ENCODE peak calls at places on chromosome 22, in six cellular contexts. One of them, this sample, is unnamed. For H3K36me3 and H3K4me1, the result is how much of the 10 kb centered on the place peaks cover.

GRCh38 chr22:32967285-32968101 is 90.7 kb downstream of the SYN3 start:
- DNase-seq in kidney: peak
- DNase-seq in upper lobe of right lung: no peak
- DNase-seq in naive thymus-derived CD4-positive, alpha-beta T cell: no peak
- DNase-seq in thoracic aorta: no peak
- DNase-seq in hepatocyte: peak
- DNase-seq in this sample: no peak

GRCh38 chr22:29306830-29307657 is 594 bp downstream of the GAS2L1 start:
- DNase-seq in kidney: peak
- DNase-seq in hepatocyte: peak
- DNase-seq in thoracic aorta: no peak
- DNase-seq in naive thymus-derived CD4-positive, alpha-beta T cell: no peak
- DNase-seq in upper lobe of right lung: peak
- DNase-seq in this sample: peak

GRCh38 chr22:47622541-47622940 is 860.1 kb downstream of the TBC1D22A start:
- DNase-seq in naive thymus-derived CD4-positive, alpha-beta T cell: no peak
- DNase-seq in hepatocyte: no peak
- DNase-seq in thoracic aorta: no peak
- DNase-seq in kidney: no peak
- DNase-seq in upper lobe of right lung: peak
- DNase-seq in this sample: no peak

GRCh38 chr22:46136539-46137217 is 13.6 kb upstream of the PPARA start:
- DNase-seq in thoracic aorta: no peak
- DNase-seq in kidney: peak
- DNase-seq in hepatocyte: no peak
- DNase-seq in upper lobe of right lung: no peak
- DNase-seq in naive thymus-derived CD4-positive, alpha-beta T cell: no peak
- DNase-seq in this sample: no peak

GRCh38 chr22:17675584-17675983 is 37.0 kb downstream of the BCL2L13 start:
- DNase-seq in upper lobe of right lung: no peak
- DNase-seq in hepatocyte: no peak
- DNase-seq in thoracic aorta: no peak
- DNase-seq in naive thymus-derived CD4-positive, alpha-beta T cell: no peak
- DNase-seq in kidney: no peak
- DNase-seq in this sample: no peak

GRCh38 chr22:48551716-48552268 is 1275.9 kb downstream of the BRD1 start:
- DNase-seq in naive thymus-derived CD4-positive, alpha-beta T cell: no peak
- DNase-seq in upper lobe of right lung: no peak
- DNase-seq in thoracic aorta: no peak
- DNase-seq in kidney: no peak
- DNase-seq in hepatocyte: no peak
- DNase-seq in this sample: no peak

GRCh38 chr22:49764151-49764581 is 63.5 kb downstream of the BRD1 start:
- DNase-seq in naive thymus-derived CD4-positive, alpha-beta T cell: no peak
- DNase-seq in hepatocyte: no peak
- DNase-seq in kidney: peak
- DNase-seq in upper lobe of right lung: peak
- DNase-seq in thoracic aorta: no peak
- DNase-seq in this sample: peak

GRCh38 chr22:20590477-20591294 is 83.3 kb downstream of the MED15 start:
- DNase-seq in upper lobe of right lung: no peak
- DNase-seq in thoracic aorta: no peak
- DNase-seq in kidney: no peak
- DNase-seq in naive thymus-derived CD4-positive, alpha-beta T cell: no peak
- DNase-seq in hepatocyte: no peak
- DNase-seq in this sample: no peak

GRCh38 chr22:32476804-32477203 is 2.2 kb downstream of the FBXO7 start:
- DNase-seq in naive thymus-derived CD4-positive, alpha-beta T cell: no peak
- DNase-seq in hepatocyte: no peak
- DNase-seq in upper lobe of right lung: no peak
- DNase-seq in kidney: no peak
- DNase-seq in thoracic aorta: no peak
- DNase-seq in this sample: no peak

GRCh38 chr22:48089601-48090331 is 1327.3 kb downstream of the TBC1D22A start:
- DNase-seq in thoracic aorta: no peak
- DNase-seq in hepatocyte: peak
- DNase-seq in kidney: peak
- DNase-seq in upper lobe of right lung: peak
- DNase-seq in naive thymus-derived CD4-positive, alpha-beta T cell: no peak
- DNase-seq in this sample: no peak

GRCh38 chr22:20439928-20440575 is 2.4 kb upstream of the SCARF2 start:
- DNase-seq in hepatocyte: no peak
- DNase-seq in kidney: peak
- DNase-seq in upper lobe of right lung: peak
- DNase-seq in naive thymus-derived CD4-positive, alpha-beta T cell: no peak
- DNase-seq in thoracic aorta: no peak
- DNase-seq in this sample: peak

GRCh38 chr22:19174106-19175025 is 4.2 kb downstream of the SLC25A1 start:
- DNase-seq in naive thymus-derived CD4-positive, alpha-beta T cell: no peak
- DNase-seq in upper lobe of right lung: no peak
- DNase-seq in hepatocyte: peak
- DNase-seq in kidney: peak
- DNase-seq in thoracic aorta: no peak
- DNase-seq in this sample: no peak

GRCh38 chr22:21761086-21761485 is 25.5 kb upstream of the YPEL1 start:
- DNase-seq in naive thymus-derived CD4-positive, alpha-beta T cell: no peak
- DNase-seq in upper lobe of right lung: no peak
- DNase-seq in thoracic aorta: no peak
- DNase-seq in kidney: no peak
- DNase-seq in hepatocyte: no peak
- DNase-seq in this sample: no peak

GRCh38 chr22:37281646-37282384 is 493 bp upstream of the CYTH4 start:
- DNase-seq in naive thymus-derived CD4-positive, alpha-beta T cell: no peak
- DNase-seq in kidney: no peak
- DNase-seq in thoracic aorta: no peak
- DNase-seq in upper lobe of right lung: no peak
- DNase-seq in hepatocyte: no peak
- DNase-seq in this sample: no peak

GRCh38 chr22:47294222-47294532 is 531.7 kb downstream of the TBC1D22A start:
- DNase-seq in kidney: no peak
- DNase-seq in hepatocyte: no peak
- DNase-seq in upper lobe of right lung: no peak
- DNase-seq in thoracic aorta: no peak
- DNase-seq in naive thymus-derived CD4-positive, alpha-beta T cell: no peak
- DNase-seq in this sample: no peak

GRCh38 chr22:30743257-30744020 is 48.8 kb downstream of the OSBP2 start:
- DNase-seq in kidney: peak
- DNase-seq in hepatocyte: no peak
- DNase-seq in thoracic aorta: no peak
- DNase-seq in naive thymus-derived CD4-positive, alpha-beta T cell: no peak
- DNase-seq in upper lobe of right lung: no peak
- DNase-seq in this sample: no peak

GRCh38 chr22:30893434-30894370 is 74.9 kb downstream of the MORC2 start:
- DNase-seq in naive thymus-derived CD4-positive, alpha-beta T cell: no peak
- DNase-seq in upper lobe of right lung: peak
- DNase-seq in hepatocyte: peak
- DNase-seq in kidney: peak
- DNase-seq in thoracic aorta: no peak
- DNase-seq in this sample: no peak

GRCh38 chr22:22060200-22061084 is 77.9 kb upstream of the TOP3B start:
- DNase-seq in thoracic aorta: no peak
- DNase-seq in upper lobe of right lung: peak
- DNase-seq in naive thymus-derived CD4-positive, alpha-beta T cell: no peak
- DNase-seq in hepatocyte: peak
- DNase-seq in kidney: no peak
- DNase-seq in this sample: peak

GRCh38 chr22:26671317-26672059 is 14.1 kb downstream of the MIAT start:
- DNase-seq in thoracic aorta: no peak
- DNase-seq in kidney: no peak
- DNase-seq in hepatocyte: no peak
- DNase-seq in upper lobe of right lung: peak
- DNase-seq in naive thymus-derived CD4-positive, alpha-beta T cell: peak
- DNase-seq in this sample: peak

GRCh38 chr22:29314074-29314473 is 1.4 kb downstream of the RASL10A start:
- DNase-seq in naive thymus-derived CD4-positive, alpha-beta T cell: no peak
- DNase-seq in upper lobe of right lung: no peak
- DNase-seq in kidney: peak
- DNase-seq in hepatocyte: no peak
- DNase-seq in thoracic aorta: no peak
- DNase-seq in this sample: peak

GRCh38 chr22:19449422-19449767 is 1.9 kb upstream of the C22orf39 start:
- DNase-seq in naive thymus-derived CD4-positive, alpha-beta T cell: no peak
- DNase-seq in kidney: no peak
- DNase-seq in hepatocyte: no peak
- DNase-seq in upper lobe of right lung: no peak
- DNase-seq in thoracic aorta: no peak
- DNase-seq in this sample: no peak

GRCh38 chr22:49408102-49408836 is 419.4 kb downstream of the BRD1 start:
- DNase-seq in hepatocyte: no peak
- DNase-seq in upper lobe of right lung: no peak
- DNase-seq in kidney: no peak
- DNase-seq in thoracic aorta: no peak
- DNase-seq in naive thymus-derived CD4-positive, alpha-beta T cell: no peak
- DNase-seq in this sample: no peak

GRCh38 chr22:19169002-19169946 is 9.3 kb downstream of the SLC25A1 start:
- DNase-seq in hepatocyte: peak
- DNase-seq in upper lobe of right lung: no peak
- DNase-seq in naive thymus-derived CD4-positive, alpha-beta T cell: no peak
- DNase-seq in thoracic aorta: no peak
- DNase-seq in kidney: no peak
- DNase-seq in this sample: no peak

GRCh38 chr22:47449508-47450270 is 687.2 kb downstream of the TBC1D22A start:
- DNase-seq in thoracic aorta: no peak
- DNase-seq in upper lobe of right lung: no peak
- DNase-seq in kidney: no peak
- DNase-seq in naive thymus-derived CD4-positive, alpha-beta T cell: no peak
- DNase-seq in hepatocyte: no peak
- DNase-seq in this sample: no peak

GRCh38 chr22:48948575-48949170 is 879.0 kb downstream of the BRD1 start:
- DNase-seq in hepatocyte: peak
- DNase-seq in upper lobe of right lung: peak
- DNase-seq in thoracic aorta: no peak
- DNase-seq in naive thymus-derived CD4-positive, alpha-beta T cell: no peak
- DNase-seq in kidney: no peak
- DNase-seq in this sample: no peak

GRCh38 chr22:39522567-39523300 is 2.4 kb downstream of the ATF4 start:
- DNase-seq in naive thymus-derived CD4-positive, alpha-beta T cell: no peak
- DNase-seq in upper lobe of right lung: no peak
- DNase-seq in thoracic aorta: no peak
- DNase-seq in kidney: peak
- DNase-seq in hepatocyte: no peak
- DNase-seq in this sample: peak

GRCh38 chr22:17951315-17951714 is 73.0 kb downstream of the MICAL3 start:
- DNase-seq in kidney: no peak
- DNase-seq in upper lobe of right lung: no peak
- DNase-seq in thoracic aorta: no peak
- DNase-seq in naive thymus-derived CD4-positive, alpha-beta T cell: no peak
- DNase-seq in hepatocyte: no peak
- DNase-seq in this sample: no peak

DNA sequence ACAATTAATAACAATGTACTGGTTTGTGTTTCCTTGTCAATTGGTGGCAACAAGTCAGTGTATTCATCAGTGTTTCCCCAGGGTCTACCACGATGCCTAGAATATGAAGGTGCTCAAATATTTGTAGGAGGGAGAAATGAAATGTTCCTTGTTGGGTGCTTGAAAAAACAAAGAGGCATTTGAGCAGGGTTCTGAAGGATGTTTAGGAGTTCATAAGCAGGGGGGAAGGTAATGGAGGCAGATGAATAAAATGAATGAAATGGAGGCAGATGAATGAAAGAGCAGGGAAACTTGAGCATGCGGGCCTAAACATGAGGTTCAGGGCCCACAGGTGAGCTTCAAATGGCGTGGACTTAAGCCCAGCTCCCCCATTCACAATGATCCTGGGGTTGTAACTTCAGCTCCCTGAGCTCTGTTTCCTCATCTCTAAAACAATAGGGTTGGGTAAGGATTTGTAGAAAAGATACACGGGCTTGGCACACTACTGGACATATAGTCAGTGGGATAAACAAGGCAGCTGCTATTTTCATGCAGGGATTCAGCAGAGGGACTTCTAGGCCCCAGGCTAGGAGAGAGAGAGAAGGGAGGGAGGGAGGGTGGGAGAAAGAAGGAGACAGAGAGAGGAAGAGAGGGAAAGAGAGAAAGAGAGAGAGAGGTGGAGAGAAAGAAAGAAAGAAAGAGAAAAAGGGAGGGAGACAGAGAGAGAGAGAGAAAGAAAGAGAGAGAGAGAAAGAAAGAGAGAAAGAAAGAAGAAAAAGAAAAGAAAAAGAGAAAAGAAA is 73.7 kb downstream of the MN1 start:
- DNase-seq in hepatocyte: no peak
- DNase-seq in kidney: no peak
- DNase-seq in upper lobe of right lung: no peak
- DNase-seq in thoracic aorta: no peak
- DNase-seq in naive thymus-derived CD4-positive, alpha-beta T cell: no peak
- DNase-seq in this sample: no peak
- H3K27ac ChIP-seq in hepatocyte: peak
- H3K27ac ChIP-seq in kidney: peak
- H3K27ac ChIP-seq in upper lobe of right lung: peak
- H3K27ac ChIP-seq in thoracic aorta: no peak
- H3K27ac ChIP-seq in naive thymus-derived CD4-positive, alpha-beta T cell: no peak
- H3K27ac ChIP-seq in this sample: peak

DNA sequence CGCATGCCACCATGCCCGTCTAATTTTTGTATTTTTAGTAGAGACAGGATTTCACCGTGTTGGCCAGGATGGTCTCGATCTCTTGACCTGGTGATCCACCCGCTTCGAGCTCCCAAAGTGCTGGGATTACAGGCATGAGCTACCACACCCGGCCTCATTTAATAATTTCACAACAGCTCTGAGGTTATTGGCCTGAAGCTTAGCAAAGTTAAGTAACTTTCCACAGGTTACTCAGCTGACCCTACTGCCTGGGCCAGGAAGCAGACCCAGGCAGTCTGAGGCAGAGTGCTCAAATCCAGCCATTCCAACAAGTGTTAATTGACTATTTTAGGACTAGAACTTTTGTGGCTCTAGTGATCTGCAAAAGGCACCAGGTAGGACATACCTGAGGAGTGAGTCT is 52.2 kb upstream of the L3MBTL2 start:
- DNase-seq in naive thymus-derived CD4-positive, alpha-beta T cell: no peak
- DNase-seq in hepatocyte: no peak
- DNase-seq in upper lobe of right lung: no peak
- DNase-seq in kidney: no peak
- DNase-seq in thoracic aorta: no peak
- DNase-seq in this sample: no peak
- H3K36me3 ChIP-seq in naive thymus-derived CD4-positive, alpha-beta T cell: half or more
- H3K36me3 ChIP-seq in hepatocyte: under half
- H3K36me3 ChIP-seq in upper lobe of right lung: half or more
- H3K36me3 ChIP-seq in kidney: half or more
- H3K36me3 ChIP-seq in thoracic aorta: half or more
- H3K36me3 ChIP-seq in this sample: half or more

GRCh38 chr22:44746061-44746789 is 6.2 kb upstream of the ARHGAP8 start:
- DNase-seq in upper lobe of right lung: no peak
- DNase-seq in naive thymus-derived CD4-positive, alpha-beta T cell: no peak
- DNase-seq in hepatocyte: no peak
- DNase-seq in thoracic aorta: no peak
- DNase-seq in kidney: no peak
- DNase-seq in this sample: no peak
- H3K4me1 ChIP-seq in upper lobe of right lung: under half
- H3K4me1 ChIP-seq in naive thymus-derived CD4-positive, alpha-beta T cell: under half
- H3K4me1 ChIP-seq in hepatocyte: under half
- H3K4me1 ChIP-seq in thoracic aorta: under half
- H3K4me1 ChIP-seq in kidney: under half
- H3K4me1 ChIP-seq in this sample: under half

DNA sequence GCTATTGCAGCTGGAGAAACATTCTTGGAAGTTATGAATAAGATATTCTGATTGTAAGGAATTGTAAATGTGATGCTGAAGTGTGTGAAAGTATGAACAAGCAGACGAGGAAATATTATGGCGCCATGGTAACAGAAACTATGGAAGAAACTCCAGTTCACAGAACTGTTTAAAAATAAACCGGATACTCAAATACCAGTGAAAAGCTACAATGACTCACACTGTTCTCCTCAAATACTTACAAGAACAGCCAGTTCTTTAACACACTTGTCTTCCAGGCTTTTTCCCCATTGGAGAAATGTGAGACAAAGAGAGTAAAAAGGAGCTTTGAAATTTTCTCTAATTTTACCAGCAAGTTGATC is 76.7 kb upstream of the ARFGAP3 start:
- DNase-seq in naive thymus-derived CD4-positive, alpha-beta T cell: no peak
- DNase-seq in kidney: no peak
- DNase-seq in hepatocyte: peak
- DNase-seq in thoracic aorta: no peak
- DNase-seq in upper lobe of right lung: no peak
- DNase-seq in this sample: no peak
- H3K27ac ChIP-seq in naive thymus-derived CD4-positive, alpha-beta T cell: no peak
- H3K27ac ChIP-seq in kidney: peak
- H3K27ac ChIP-seq in hepatocyte: peak
- H3K27ac ChIP-seq in thoracic aorta: peak
- H3K27ac ChIP-seq in upper lobe of right lung: peak
- H3K27ac ChIP-seq in this sample: peak